ENCODE peak calls at places on chromosomes 11 and 22, in eight cellular contexts. One of them, this sample, is unnamed.

GRCh38 chr11:92440701-92441338 is 216.2 kb downstream of the FAT3 start:
- DNase-seq in SJSA1: no peak
- DNase-seq in spleen: no peak
- DNase-seq in ovary: no peak
- DNase-seq in body of pancreas: no peak
- DNase-seq in CD8-positive, alpha-beta memory T cell: no peak
- DNase-seq in pancreas: no peak
- DNase-seq in Peyer's patch: no peak
- DNase-seq in this sample: no peak

GRCh38 chr11:110777765-110778164 is 65.5 kb upstream of the ARHGAP20 start:
- DNase-seq in body of pancreas: no peak
- DNase-seq in SJSA1: no peak
- DNase-seq in spleen: no peak
- DNase-seq in Peyer's patch: no peak
- DNase-seq in CD8-positive, alpha-beta memory T cell: no peak
- DNase-seq in pancreas: no peak
- DNase-seq in ovary: no peak
- DNase-seq in this sample: no peak

GRCh38 chr11:36719708-36720107 is 121.7 kb upstream of the RAG2 start:
- DNase-seq in pancreas: no peak
- DNase-seq in CD8-positive, alpha-beta memory T cell: no peak
- DNase-seq in Peyer's patch: no peak
- DNase-seq in spleen: no peak
- DNase-seq in SJSA1: no peak
- DNase-seq in body of pancreas: no peak
- DNase-seq in ovary: no peak
- DNase-seq in this sample: no peak

GRCh38 chr11:121881806-121882205 is 234.2 kb downstream of the BLID start:
- DNase-seq in ovary: no peak
- DNase-seq in CD8-positive, alpha-beta memory T cell: no peak
- DNase-seq in spleen: no peak
- DNase-seq in body of pancreas: no peak
- DNase-seq in pancreas: no peak
- DNase-seq in SJSA1: no peak
- DNase-seq in Peyer's patch: no peak
- DNase-seq in this sample: no peak

GRCh38 chr11:46369458-46370152 is 11.9 kb upstream of the MDK start:
- DNase-seq in body of pancreas: peak; percentile 53
- DNase-seq in Peyer's patch: no peak
- DNase-seq in spleen: peak; percentile 88
- DNase-seq in CD8-positive, alpha-beta memory T cell: no peak
- DNase-seq in pancreas: peak; percentile 80
- DNase-seq in ovary: peak; percentile 69
- DNase-seq in SJSA1: peak; percentile 90
- DNase-seq in this sample: no peak

GRCh38 chr22:43186272-43187170 is at the start of gene TTLL12:
- DNase-seq in ovary: peak; percentile 78
- DNase-seq in CD8-positive, alpha-beta memory T cell: peak; percentile 66
- DNase-seq in Peyer's patch: peak; percentile 78
- DNase-seq in pancreas: peak; percentile 88
- DNase-seq in SJSA1: no peak
- DNase-seq in body of pancreas: peak; percentile 60
- DNase-seq in spleen: peak; percentile 93
- DNase-seq in this sample: peak; percentile 45

GRCh38 chr22:27919943-27920755 is 1.1 kb upstream of the PITPNB start:
- DNase-seq in Peyer's patch: no peak
- DNase-seq in CD8-positive, alpha-beta memory T cell: no peak
- DNase-seq in ovary: no peak
- DNase-seq in body of pancreas: peak; percentile 20
- DNase-seq in SJSA1: peak; percentile 50
- DNase-seq in spleen: no peak
- DNase-seq in pancreas: no peak
- DNase-seq in this sample: peak; percentile 26

GRCh38 chr11:99419991-99420390 is 399.2 kb downstream of the CNTN5 start:
- DNase-seq in spleen: no peak
- DNase-seq in SJSA1: no peak
- DNase-seq in body of pancreas: no peak
- DNase-seq in pancreas: no peak
- DNase-seq in ovary: no peak
- DNase-seq in CD8-positive, alpha-beta memory T cell: no peak
- DNase-seq in Peyer's patch: no peak
- DNase-seq in this sample: no peak

GRCh38 chr11:69307421-69307820 is 13.5 kb downstream of the MYEOV start:
- DNase-seq in SJSA1: no peak
- DNase-seq in spleen: no peak
- DNase-seq in Peyer's patch: no peak
- DNase-seq in pancreas: no peak
- DNase-seq in body of pancreas: no peak
- DNase-seq in ovary: peak; percentile 8
- DNase-seq in CD8-positive, alpha-beta memory T cell: no peak
- DNase-seq in this sample: no peak

GRCh38 chr11:32013603-32014002 is 77.3 kb upstream of the RCN1 start:
- DNase-seq in pancreas: no peak
- DNase-seq in spleen: no peak
- DNase-seq in Peyer's patch: no peak
- DNase-seq in SJSA1: no peak
- DNase-seq in ovary: no peak
- DNase-seq in CD8-positive, alpha-beta memory T cell: no peak
- DNase-seq in body of pancreas: no peak
- DNase-seq in this sample: no peak

GRCh38 chr11:68863553-68864265 is 22.0 kb upstream of the CPT1A start:
- DNase-seq in CD8-positive, alpha-beta memory T cell: no peak
- DNase-seq in body of pancreas: no peak
- DNase-seq in SJSA1: no peak
- DNase-seq in Peyer's patch: no peak
- DNase-seq in pancreas: no peak
- DNase-seq in spleen: no peak
- DNase-seq in ovary: no peak
- DNase-seq in this sample: no peak

GRCh38 chr22:37931893-37932389 is 21.5 kb downstream of the C22orf23 start:
- DNase-seq in Peyer's patch: no peak
- DNase-seq in SJSA1: no peak
- DNase-seq in ovary: no peak
- DNase-seq in CD8-positive, alpha-beta memory T cell: no peak
- DNase-seq in pancreas: no peak
- DNase-seq in body of pancreas: no peak
- DNase-seq in spleen: no peak
- DNase-seq in this sample: peak; percentile 57

GRCh38 chr11:457071-457760 is 7.1 kb downstream of the PTDSS2 start:
- DNase-seq in body of pancreas: no peak
- DNase-seq in pancreas: no peak
- DNase-seq in Peyer's patch: no peak
- DNase-seq in spleen: peak; percentile 71
- DNase-seq in SJSA1: no peak
- DNase-seq in ovary: no peak
- DNase-seq in CD8-positive, alpha-beta memory T cell: no peak
- DNase-seq in this sample: no peak

GRCh38 chr11:18981897-18982296 is 42.7 kb upstream of the MRGPRX1 start:
- DNase-seq in Peyer's patch: no peak
- DNase-seq in CD8-positive, alpha-beta memory T cell: no peak
- DNase-seq in SJSA1: no peak
- DNase-seq in spleen: no peak
- DNase-seq in body of pancreas: no peak
- DNase-seq in pancreas: no peak
- DNase-seq in ovary: no peak
- DNase-seq in this sample: no peak

GRCh38 chr11:2393111-2393868 is 7.3 kb upstream of the TSSC4 start:
- DNase-seq in SJSA1: no peak
- DNase-seq in body of pancreas: no peak
- DNase-seq in Peyer's patch: no peak
- DNase-seq in CD8-positive, alpha-beta memory T cell: no peak
- DNase-seq in ovary: no peak
- DNase-seq in spleen: no peak
- DNase-seq in pancreas: peak; percentile 76
- DNase-seq in this sample: no peak

GRCh38 chr11:71563401-71563800 is 2.0 kb upstream of the KRTAP5-10 start:
- DNase-seq in spleen: no peak
- DNase-seq in CD8-positive, alpha-beta memory T cell: no peak
- DNase-seq in body of pancreas: no peak
- DNase-seq in ovary: no peak
- DNase-seq in Peyer's patch: no peak
- DNase-seq in pancreas: no peak
- DNase-seq in SJSA1: no peak
- DNase-seq in this sample: peak; percentile 53

GRCh38 chr11:57426754-57427691 is at the start of gene SLC43A3:
- DNase-seq in body of pancreas: peak; percentile 69
- DNase-seq in pancreas: peak; percentile 79
- DNase-seq in ovary: peak; percentile 86
- DNase-seq in spleen: peak; percentile 93
- DNase-seq in SJSA1: peak; percentile 80
- DNase-seq in CD8-positive, alpha-beta memory T cell: peak; percentile 54
- DNase-seq in Peyer's patch: peak; percentile 65
- DNase-seq in this sample: no peak

GRCh38 chr11:14924291-14924690 is 32.3 kb upstream of the CYP2R1 start:
- DNase-seq in pancreas: no peak
- DNase-seq in spleen: no peak
- DNase-seq in CD8-positive, alpha-beta memory T cell: no peak
- DNase-seq in ovary: no peak
- DNase-seq in SJSA1: no peak
- DNase-seq in Peyer's patch: no peak
- DNase-seq in body of pancreas: no peak
- DNase-seq in this sample: no peak

GRCh38 chr11:71408826-71409225 is 39.4 kb downstream of the DHCR7 start:
- DNase-seq in SJSA1: no peak
- DNase-seq in pancreas: no peak
- DNase-seq in ovary: no peak
- DNase-seq in Peyer's patch: no peak
- DNase-seq in spleen: no peak
- DNase-seq in CD8-positive, alpha-beta memory T cell: no peak
- DNase-seq in body of pancreas: no peak
- DNase-seq in this sample: no peak

GRCh38 chr11:28072321-28072720 is 35.6 kb downstream of the KIF18A start:
- DNase-seq in spleen: no peak
- DNase-seq in pancreas: no peak
- DNase-seq in CD8-positive, alpha-beta memory T cell: no peak
- DNase-seq in Peyer's patch: no peak
- DNase-seq in ovary: no peak
- DNase-seq in SJSA1: no peak
- DNase-seq in body of pancreas: no peak
- DNase-seq in this sample: no peak
- H3K36me3 ChIP-seq in spleen: no peaks in the 10 kb centered on the region
- H3K36me3 ChIP-seq in pancreas: no peaks in the 10 kb centered on the region
- H3K36me3 ChIP-seq in CD8-positive, alpha-beta memory T cell: no peaks in the 10 kb centered on the region
- H3K36me3 ChIP-seq in Peyer's patch: no peaks in the 10 kb centered on the region
- H3K36me3 ChIP-seq in ovary: no peaks in the 10 kb centered on the region
- H3K36me3 ChIP-seq in SJSA1: peaks cover 49% of the 10 kb centered on the region
- H3K36me3 ChIP-seq in body of pancreas: no peaks in the 10 kb centered on the region
- H3K36me3 ChIP-seq in this sample: no peaks in the 10 kb centered on the region

DNA sequence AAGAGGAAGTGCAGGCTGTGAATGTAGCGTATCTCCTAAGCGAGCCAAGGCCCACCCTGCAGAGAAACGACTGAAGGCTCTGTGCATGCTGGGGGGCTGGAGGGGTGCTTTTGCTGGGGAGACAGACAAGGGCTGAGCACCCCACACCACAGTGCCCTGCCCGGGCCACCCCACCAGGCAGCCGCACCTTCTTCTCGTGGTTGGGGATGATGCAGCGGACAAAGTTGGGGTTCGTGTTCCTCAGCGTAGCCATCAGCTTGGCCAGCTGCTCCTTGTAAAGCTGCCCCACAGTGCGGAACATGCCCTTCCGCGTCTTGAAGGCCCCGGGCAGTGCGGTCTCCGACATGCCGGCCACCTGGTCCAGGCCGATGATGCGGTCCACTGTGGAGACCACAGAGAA is 53.3 kb downstream of the APOL1 start:
- DNase-seq in SJSA1: no peak
- DNase-seq in body of pancreas: no peak
- DNase-seq in CD8-positive, alpha-beta memory T cell: no peak
- DNase-seq in spleen: no peak
- DNase-seq in Peyer's patch: no peak
- DNase-seq in ovary: no peak
- DNase-seq in pancreas: peak; percentile 53
- DNase-seq in this sample: no peak
- H3K27ac ChIP-seq in SJSA1: no peak overlapping the region
- H3K27ac ChIP-seq in body of pancreas: no peak overlapping the region
- H3K27ac ChIP-seq in CD8-positive, alpha-beta memory T cell: no peak overlapping the region
- H3K27ac ChIP-seq in spleen: no peak overlapping the region
- H3K27ac ChIP-seq in Peyer's patch: peak overlapping the region; percentile 11
- H3K27ac ChIP-seq in ovary: no peak overlapping the region
- H3K27ac ChIP-seq in pancreas: no peak overlapping the region
- H3K27ac ChIP-seq in this sample: no peak overlapping the region

GRCh38 chr11:113349528-113349927 is 35.1 kb downstream of the TTC12 start:
- DNase-seq in body of pancreas: no peak
- DNase-seq in CD8-positive, alpha-beta memory T cell: no peak
- DNase-seq in ovary: no peak
- DNase-seq in pancreas: no peak
- DNase-seq in SJSA1: no peak
- DNase-seq in Peyer's patch: no peak
- DNase-seq in spleen: no peak
- DNase-seq in this sample: no peak

GRCh38 chr11:113351490-113351889 is 36.1 kb upstream of the ANKK1 start:
- DNase-seq in ovary: no peak
- DNase-seq in SJSA1: no peak
- DNase-seq in CD8-positive, alpha-beta memory T cell: no peak
- DNase-seq in Peyer's patch: no peak
- DNase-seq in body of pancreas: no peak
- DNase-seq in pancreas: no peak
- DNase-seq in spleen: no peak
- DNase-seq in this sample: no peak

GRCh38 chr11:113345978-113346377 is 31.6 kb downstream of the TTC12 start:
- DNase-seq in ovary: no peak
- DNase-seq in pancreas: no peak
- DNase-seq in SJSA1: no peak
- DNase-seq in spleen: no peak
- DNase-seq in Peyer's patch: no peak
- DNase-seq in body of pancreas: no peak
- DNase-seq in CD8-positive, alpha-beta memory T cell: no peak
- DNase-seq in this sample: no peak

GRCh38 chr11:113351061-113351460 is 36.5 kb upstream of the ANKK1 start:
- DNase-seq in CD8-positive, alpha-beta memory T cell: no peak
- DNase-seq in body of pancreas: no peak
- DNase-seq in ovary: no peak
- DNase-seq in Peyer's patch: no peak
- DNase-seq in pancreas: no peak
- DNase-seq in spleen: no peak
- DNase-seq in SJSA1: no peak
- DNase-seq in this sample: no peak

DNA sequence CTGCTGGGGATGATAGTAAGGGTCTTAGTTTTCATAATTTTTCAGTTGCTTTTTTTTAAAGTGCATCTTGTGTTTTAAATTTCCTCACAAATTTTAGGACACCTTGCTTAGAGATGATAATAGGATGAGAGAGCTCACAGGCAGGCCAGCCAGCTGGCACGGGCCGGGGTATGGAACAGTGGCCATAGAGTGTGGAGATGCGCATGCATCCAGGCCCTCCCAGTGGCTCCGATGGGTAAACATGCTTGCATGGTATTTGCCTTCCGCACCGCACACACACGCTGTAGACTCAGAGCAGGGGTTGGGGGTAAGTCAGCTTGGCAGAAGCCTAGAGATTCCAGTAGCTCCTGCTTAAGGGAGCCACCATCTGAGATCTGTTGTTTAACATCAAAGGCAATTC is 36.3 kb downstream of the TTC12 start:
- DNase-seq in ovary: no peak
- DNase-seq in pancreas: no peak
- DNase-seq in body of pancreas: no peak
- DNase-seq in spleen: no peak
- DNase-seq in SJSA1: no peak
- DNase-seq in Peyer's patch: no peak
- DNase-seq in CD8-positive, alpha-beta memory T cell: no peak
- DNase-seq in this sample: no peak
- H3K36me3 ChIP-seq in ovary: no peaks in the 10 kb centered on the region
- H3K36me3 ChIP-seq in pancreas: no peaks in the 10 kb centered on the region
- H3K36me3 ChIP-seq in body of pancreas: no peaks in the 10 kb centered on the region
- H3K36me3 ChIP-seq in spleen: peaks cover 20% of the 10 kb centered on the region
- H3K36me3 ChIP-seq in SJSA1: no peaks in the 10 kb centered on the region
- H3K36me3 ChIP-seq in Peyer's patch: no peaks in the 10 kb centered on the region
- H3K36me3 ChIP-seq in CD8-positive, alpha-beta memory T cell: peaks cover 8% of the 10 kb centered on the region
- H3K36me3 ChIP-seq in this sample: no peaks in the 10 kb centered on the region

GRCh38 chr11:65895482-65895981 is 4.7 kb downstream of the FOSL1 start:
- DNase-seq in ovary: no peak
- DNase-seq in body of pancreas: no peak
- DNase-seq in pancreas: no peak
- DNase-seq in SJSA1: no peak
- DNase-seq in spleen: no peak
- DNase-seq in Peyer's patch: no peak
- DNase-seq in CD8-positive, alpha-beta memory T cell: no peak
- DNase-seq in this sample: no peak
- H3K27ac ChIP-seq in ovary: no peak overlapping the region
- H3K27ac ChIP-seq in body of pancreas: no peak overlapping the region
- H3K27ac ChIP-seq in pancreas: no peak overlapping the region
- H3K27ac ChIP-seq in SJSA1: no peak overlapping the region
- H3K27ac ChIP-seq in spleen: no peak overlapping the region
- H3K27ac ChIP-seq in Peyer's patch: no peak overlapping the region
- H3K27ac ChIP-seq in CD8-positive, alpha-beta memory T cell: no peak overlapping the region
- H3K27ac ChIP-seq in this sample: no peak overlapping the region